ENCODE peak calls at places on chromosomes 12 and 14, in four cellular contexts. U is fibroblast of lung, N is foreskin fibroblast, K is WTC11. B is an unnamed sample.

GRCh38 chr12:83866477-83866876 is 1046.1 kb downstream of the SLC6A15 start:
- DNase-seq in U (no peak), N (no peak), K (no peak), B (no peak)

GRCh38 chr12:67241482-67241881 is 27.7 kb upstream of the CAND1 start:
- DNase-seq in U (peak), N (peak), K (no peak), B (no peak)

GRCh38 chr12:12467701-12468218 is 94.9 kb downstream of the DUSP16 start:
- DNase-seq in U (peak), N (no peak), K (no peak), B (peak)

GRCh38 chr14:59376691-59377090 is 88.5 kb downstream of the GPR135 start:
- DNase-seq in U (peak), N (no peak), K (no peak), B (no peak)

GRCh38 chr12:1630081-1630826 is 1.2 kb downstream of the WNT5B start:
- DNase-seq in U (peak), N (peak), K (peak), B (peak)

GRCh38 chr12:117010693-117011451 is 88.3 kb downstream of the TESC start:
- DNase-seq in U (no peak), N (no peak), K (no peak), B (no peak)

GRCh38 chr14:77140937-77141591 is 527 bp downstream of the ZDHHC22 start:
- DNase-seq in U (no peak), N (peak), K (peak), B (no peak)

GRCh38 chr12:93823616-93824410 is 146.6 kb downstream of the CRADD start:
- DNase-seq in U (peak), N (peak), K (no peak), B (no peak)

GRCh38 chr14:33646692-33647260 is 304.1 kb downstream of the EGLN3 start:
- DNase-seq in U (peak), N (peak), K (no peak), B (no peak)

GRCh38 chr14:93343266-93343665 is 3.7 kb upstream of the COX8C start:
- DNase-seq in U (no peak), N (no peak), K (no peak), B (no peak)

GRCh38 chr14:93347850-93348249 is 868 bp downstream of the COX8C start:
- DNase-seq in U (no peak), N (no peak), K (no peak), B (no peak)

GRCh38 chr14:93343797-93344196 is 3.2 kb upstream of the COX8C start:
- DNase-seq in U (no peak), N (no peak), K (no peak), B (no peak)

GRCh38 chr14:93348292-93348691 is 1.3 kb downstream of the COX8C start:
- DNase-seq in U (no peak), N (no peak), K (no peak), B (no peak)

GRCh38 chr14:93346926-93347721 is at the start of gene COX8C:
- DNase-seq in U (no peak), N (no peak), K (peak), B (no peak)
- TF ChIP-seq CTCF in U (no peak), N (no peak), K (no peak), B (no peak)

DNA sequence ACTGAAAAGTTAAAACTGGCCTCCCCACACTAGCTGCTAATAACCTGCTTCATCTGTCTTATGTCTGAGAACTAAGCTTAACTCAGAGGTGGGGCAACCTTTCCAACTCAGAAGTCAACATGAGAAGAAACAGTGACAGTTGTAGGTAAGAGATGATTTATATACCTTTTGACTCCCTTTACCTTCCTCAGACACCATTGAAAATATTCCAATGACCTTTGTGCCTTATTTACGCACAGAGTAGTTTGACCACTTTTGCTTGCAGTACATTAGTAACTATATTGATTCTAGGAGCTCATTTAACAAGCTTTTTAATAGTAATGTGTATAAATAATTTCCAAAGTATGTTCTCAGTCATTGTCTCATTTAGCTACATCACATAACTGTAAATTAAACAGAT is 77.6 kb downstream of the ALX1 start:
- DNase-seq in U (no peak), N (no peak), K (no peak), B (no peak)
- TF ChIP-seq CTCF in U (no peak), N (no peak), K (no peak), B (no peak)

GRCh38 chr12:119156401-119156800 is 22.3 kb upstream of the HSPB8 start:
- DNase-seq in U (no peak), N (no peak), K (peak), B (no peak)
- TF ChIP-seq CTCF in U (no peak), N (no peak), K (peak), B (no peak)

GRCh38 chr14:71933026-71933587 is 878 bp downstream of the RGS6 start:
- DNase-seq in U (no peak), N (peak), K (peak), B (peak)
- TF ChIP-seq CTCF in U (no peak), N (no peak), K (no peak), B (no peak)

DNA sequence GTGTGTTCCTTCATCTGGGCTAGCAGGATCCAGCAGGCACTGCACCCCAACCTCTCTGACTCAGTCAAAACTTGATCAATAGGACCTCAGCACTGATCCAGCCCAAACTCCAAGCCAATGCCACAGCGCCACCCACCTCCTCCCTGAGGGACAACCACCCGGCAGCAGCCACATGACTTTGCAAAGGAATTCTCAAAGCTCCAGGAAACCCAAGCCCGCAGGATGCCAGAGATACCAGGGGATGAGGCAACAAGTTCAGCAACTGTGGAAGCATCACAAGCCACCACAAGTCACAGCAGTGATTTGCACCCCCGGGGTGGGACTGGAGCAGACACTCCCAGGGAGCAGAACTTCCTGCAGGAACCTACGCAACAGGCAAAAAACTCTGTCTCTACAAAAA is 37.3 kb downstream of the ACTN1 start:
- DNase-seq in U (peak), N (peak), K (peak), B (no peak)
- TF ChIP-seq CTCF in U (peak), N (peak), K (no peak), B (no peak)

GRCh38 chr14:37340353-37340752 is 142.6 kb downstream of the MIPOL1 start:
- DNase-seq in U (no peak), N (no peak), K (no peak), B (no peak)
- TF ChIP-seq CTCF in U (no peak), N (no peak), K (no peak), B (no peak)

DNA sequence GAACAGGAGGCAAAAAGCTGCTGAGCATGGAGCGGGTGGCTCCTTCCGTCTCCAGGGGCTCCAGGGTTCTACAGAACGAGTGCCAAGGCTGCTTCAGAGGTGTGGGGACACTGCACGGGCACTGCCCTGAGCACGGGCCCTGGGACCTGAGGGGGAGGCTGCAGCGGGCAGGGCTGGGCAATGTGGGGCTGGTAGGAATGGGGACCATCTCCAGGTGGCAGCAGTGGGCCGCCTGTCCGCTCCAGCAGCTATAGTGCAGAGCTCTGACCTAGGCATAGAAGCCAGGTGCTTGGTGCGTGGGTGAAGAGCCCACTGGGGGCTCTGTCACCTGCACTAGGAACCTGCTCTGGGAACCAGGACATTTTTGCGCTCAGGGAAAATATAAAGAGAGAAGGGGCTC is 22.3 kb downstream of the HDAC7 start:
- DNase-seq in U (no peak), N (no peak), K (peak), B (peak)
- TF ChIP-seq CTCF in U (peak), N (no peak), K (peak), B (peak)

B was measured in activated CD8-positive, alpha-beta T cell treated with anti-CD3 and anti-CD28 coated beads for 36 hours.